ENCODE peak calls at places on chromosomes 16 and 17, in seven cellular contexts. U is ovary, O is H1, S is stomach, F is GM23338, Z is left ventricle myocardium inferior, D is DND-41. B is an unnamed sample.

GRCh38 chr16:88317619-88317977 is 65.2 kb upstream of the ZNF469 start:
- DNase-seq in U (no peak), O (no peak), S (no peak), F (no peak), Z (no peak), D (no peak), B (no peak)

GRCh38 chr17:70772761-70773160 is 603.4 kb downstream of the KCNJ2 start:
- DNase-seq in U (no peak), O (no peak), S (no peak), F (no peak), Z (no peak), D (no peak), B (no peak)

GRCh38 chr17:17628388-17629008 is 37.0 kb upstream of the PEMT start:
- DNase-seq in U (no peak), O (no peak), S (peak), F (no peak), Z (no peak), D (no peak), B (no peak)

GRCh38 chr17:79570653-79571052 is 40.2 kb downstream of the RBFOX3 start:
- DNase-seq in U (no peak), O (no peak), S (no peak), F (no peak), Z (no peak), D (no peak), B (no peak)

GRCh38 chr16:31191697-31192428 is 10.7 kb downstream of the PYCARD start:
- DNase-seq in U (no peak), O (no peak), S (no peak), F (no peak), Z (no peak), D (no peak), B (no peak)

GRCh38 chr17:79295307-79295706 is 220.7 kb downstream of the ENGASE start:
- DNase-seq in U (no peak), O (no peak), S (no peak), F (no peak), Z (no peak), D (no peak), B (no peak)

GRCh38 chr17:29567362-29568330 is 809 bp upstream of the ABHD15 start:
- DNase-seq in U (peak), O (peak), S (peak), F (peak), Z (peak), D (peak), B (peak)

GRCh38 chr17:77208217-77208808 is 67.5 kb downstream of the SEC14L1 start:
- DNase-seq in U (no peak), O (no peak), S (peak), F (peak), Z (no peak), D (no peak), B (no peak)

DNA sequence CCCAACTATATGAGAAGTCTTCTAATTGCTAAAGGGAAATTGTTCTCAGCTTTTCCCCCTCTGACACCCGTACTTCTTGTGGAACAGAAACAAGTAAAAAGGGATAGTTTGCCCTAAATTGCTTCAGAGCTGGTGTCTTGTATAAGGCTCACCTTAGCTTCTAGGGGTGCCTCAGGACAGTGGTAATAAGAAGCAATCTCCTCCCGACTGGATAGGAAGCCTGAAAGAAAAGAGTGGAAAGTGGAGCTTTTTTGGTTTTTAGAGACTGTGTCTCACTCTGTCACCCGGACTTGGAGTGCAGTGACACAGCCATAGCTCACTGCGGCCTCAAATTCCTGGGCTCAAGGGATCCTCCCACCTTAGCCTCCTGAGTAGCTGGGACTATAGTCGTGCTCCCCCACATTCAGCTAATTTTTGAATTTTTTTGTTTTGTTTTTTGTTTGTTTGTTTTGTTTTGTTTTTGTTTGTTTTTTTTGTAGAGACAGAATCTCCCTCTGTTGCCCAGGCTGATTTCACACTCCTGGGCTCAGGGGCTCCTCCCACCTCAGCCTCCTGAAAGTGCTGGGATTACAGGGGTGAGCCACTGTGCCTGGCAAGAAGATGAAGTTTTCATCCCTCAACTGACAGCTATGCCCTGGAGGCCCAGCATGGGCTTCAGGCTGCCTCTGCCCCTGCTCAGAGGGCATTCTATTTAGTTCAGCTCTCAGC is 3.4 kb downstream of the TAT start:
- DNase-seq in U (no peak), O (no peak), S (no peak), F (no peak), Z (no peak), D (no peak), B (no peak)
- H3K27ac ChIP-seq in U (no peak), O (no peak), S (no peak), F (no peak), Z (no peak), D (no peak), B (no peak)

GRCh38 chr16:4133897-4134372 is 17.7 kb upstream of the ADCY9 start:
- DNase-seq in U (no peak), O (peak), S (no peak), F (peak), Z (no peak), D (no peak), B (no peak)

GRCh38 chr16:4135537-4135936 is 19.3 kb upstream of the ADCY9 start:
- DNase-seq in U (no peak), O (no peak), S (no peak), F (no peak), Z (no peak), D (no peak), B (no peak)

GRCh38 chr16:4137438-4137837 is 21.2 kb upstream of the ADCY9 start:
- DNase-seq in U (no peak), O (no peak), S (no peak), F (no peak), Z (no peak), D (no peak), B (no peak)

GRCh38 chr16:4134434-4134833 is 18.2 kb upstream of the ADCY9 start:
- DNase-seq in U (no peak), O (no peak), S (no peak), F (no peak), Z (no peak), D (no peak), B (no peak)

DNA sequence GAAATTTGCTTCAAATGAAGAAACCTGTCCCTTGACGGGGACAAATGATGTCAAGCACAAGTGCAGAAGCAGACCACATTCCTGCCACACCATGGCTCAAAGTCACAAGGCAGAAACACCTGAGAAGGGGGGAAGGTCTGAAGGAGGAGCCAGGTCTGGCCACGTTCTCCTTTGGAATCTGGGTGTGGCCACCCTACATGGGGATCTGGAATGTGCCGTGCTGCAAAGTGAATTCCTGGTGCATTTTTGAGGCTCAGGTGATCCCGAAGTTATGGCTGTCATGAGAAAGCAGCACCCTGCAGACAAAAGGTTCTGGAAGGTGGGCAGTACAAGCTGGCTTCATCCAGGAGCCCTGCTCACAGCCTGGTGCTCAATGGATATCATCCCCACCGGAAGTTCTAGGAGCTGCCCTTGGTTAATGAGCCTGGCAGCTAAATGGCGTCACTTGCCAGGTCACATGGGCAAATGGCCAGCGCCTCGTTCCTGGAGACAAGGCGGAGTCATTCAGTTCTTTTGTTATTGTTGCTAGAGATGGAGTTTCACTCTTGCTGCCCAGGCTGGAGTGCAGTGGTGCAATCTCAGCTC is 20.1 kb upstream of the ADCY9 start:
- DNase-seq in U (no peak), O (no peak), S (peak), F (peak), Z (no peak), D (no peak), B (no peak)
- TF ChIP-seq CTCF in U (no peak), O (peak), S (no peak), F (no peak), Z (no peak), D (no peak), B (no peak)

GRCh38 chr17:68197997-68198930 is 49.6 kb upstream of the AMZ2 start:
- DNase-seq in U (no peak), O (peak), S (peak), F (peak), Z (no peak), D (no peak), B (no peak)

GRCh38 chr17:68200689-68201424 is 47.0 kb upstream of the AMZ2 start:
- DNase-seq in U (peak), O (peak), S (peak), F (peak), Z (peak), D (peak), B (peak)

GRCh38 chr17:68198931-68199836 is 48.7 kb upstream of the AMZ2 start:
- DNase-seq in U (no peak), O (peak), S (no peak), F (peak), Z (no peak), D (no peak), B (no peak)

GRCh38 chr17:68199837-68200688 is 47.8 kb upstream of the AMZ2 start:
- DNase-seq in U (no peak), O (no peak), S (no peak), F (peak), Z (no peak), D (no peak), B (no peak)

GRCh38 chr17:68201425-68201785 is 46.4 kb upstream of the AMZ2 start:
- DNase-seq in U (no peak), O (no peak), S (no peak), F (no peak), Z (no peak), D (no peak), B (no peak)
- H3K4me3 ChIP-seq in U (no peak), O (no peak), S (no peak), F (peak), Z (no peak), D (no peak), B (no peak)

GRCh38 chr16:71972356-71972755 is 27.8 kb downstream of the PKD1L3 start:
- DNase-seq in U (no peak), O (no peak), S (no peak), F (no peak), Z (no peak), D (no peak), B (no peak)
- H3K27ac ChIP-seq in U (no peak), O (no peak), S (no peak), F (no peak), Z (no peak), D (no peak), B (no peak)